ENCODE peak calls at places on chromosomes 16 and 17, in five cellular contexts. O, A, K, B and G are unnamed samples.

GRCh38 chr17:57455063-57455914 is 199.0 kb downstream of the MSI2 start:
- DNase-seq in B (no peak), K (peak), O (peak), A (peak), G (no peak)

GRCh38 chr17:44206825-44207155 is 7.1 kb upstream of the ATXN7L3 start:
- DNase-seq in O (no peak), B (no peak), A (no peak), K (no peak), G (no peak)

GRCh38 chr16:3459401-3460090 is 16.1 kb downstream of the NAA60 start:
- DNase-seq in A (no peak), B (peak), O (no peak), K (no peak), G (peak)

GRCh38 chr17:78396436-78397335 is 18.2 kb downstream of the PGS1 start:
- DNase-seq in K (no peak), B (no peak), O (no peak), A (no peak), G (no peak)

GRCh38 chr17:66570353-66571195 is 264.3 kb upstream of the CACNG5 start:
- DNase-seq in O (no peak), K (peak), A (no peak), B (no peak), G (peak)

GRCh38 chr16:12314786-12315185 is 338.3 kb downstream of the SNX29 start:
- DNase-seq in A (no peak), O (no peak), K (no peak), B (no peak), G (peak)

GRCh38 chr17:64001091-64001579 is 3.0 kb downstream of the PRR29 start:
- DNase-seq in O (no peak), A (no peak), K (no peak), B (no peak), G (no peak)

GRCh38 chr16:90057738-90058173 is 19.4 kb downstream of the PRDM7 start:
- DNase-seq in B (no peak), K (peak), A (no peak), O (no peak), G (peak)

GRCh38 chr16:4272114-4272954 is 489 bp downstream of the TFAP4 start:
- DNase-seq in O (peak), K (peak), A (peak), B (peak), G (peak)

GRCh38 chr17:44097110-44097810 is 26.2 kb downstream of the HDAC5 start:
- DNase-seq in O (no peak), A (no peak), K (peak), B (no peak), G (peak)